ENCODE peak calls at places on chromosome 19, in eight cellular contexts. T is OCI-LY7; W is CD4-positive, alpha-beta T cell; H is right atrium auricular region; J is colonic mucosa; O is GM23248; S is CD8-positive, alpha-beta T cell; E is right lobe of liver. Y is an unnamed sample.

GRCh38 chr19:33503791-33504444 is 17.7 kb downstream of the PEPD start:
- DNase-seq in J (no peak), E (no peak), T (no peak), S (no peak), W (no peak), O (no peak), H (no peak), Y (no peak)

GRCh38 chr19:48629599-48630288 is 7.4 kb downstream of the DBP start:
- DNase-seq in T (no peak), J (peak), S (no peak), H (peak), E (peak), O (peak), W (no peak), Y (no peak)

GRCh38 chr19:45954132-45954531 is 19.5 kb downstream of the NOVA2 start:
- DNase-seq in O (no peak), S (no peak), T (no peak), E (no peak), H (no peak), W (no peak), J (no peak), Y (no peak)

GRCh38 chr19:4533835-4534424 is 1.1 kb downstream of the PLIN5 start:
- DNase-seq in J (no peak), E (no peak), H (no peak), W (no peak), O (no peak), S (no peak), T (no peak), Y (no peak)

GRCh38 chr19:13995878-13996765 is 10.0 kb downstream of the RFX1 start:
- DNase-seq in O (no peak), J (no peak), H (no peak), S (no peak), W (no peak), E (no peak), T (no peak), Y (no peak)

GRCh38 chr19:9306443-9306842 is 3.2 kb downstream of the ZNF699 start:
- DNase-seq in H (no peak), J (no peak), T (no peak), E (no peak), W (no peak), S (no peak), O (peak), Y (no peak)

GRCh38 chr19:31408460-31409124 is 59.4 kb upstream of the TSHZ3 start:
- DNase-seq in S (no peak), O (peak), H (peak), E (no peak), W (no peak), T (no peak), J (no peak), Y (no peak)

GRCh38 chr19:48842744-48843162 is 6.5 kb upstream of the HSD17B14 start:
- DNase-seq in O (peak), T (peak), S (peak), W (peak), H (no peak), E (no peak), J (peak), Y (peak)

GRCh38 chr19:44192127-44192526 is 20.2 kb upstream of the ZNF227 start:
- DNase-seq in E (no peak), H (no peak), S (no peak), W (no peak), T (no peak), O (no peak), J (no peak), Y (no peak)

GRCh38 chr19:10420444-10421239 is at the start of gene PDE4A:
- DNase-seq in O (peak), J (no peak), W (no peak), H (no peak), E (no peak), T (peak), S (no peak), Y (no peak)

GRCh38 chr19:2724148-2724557 is 3.0 kb upstream of the DIRAS1 start:
- DNase-seq in J (no peak), E (no peak), T (no peak), S (no peak), O (no peak), H (no peak), W (no peak), Y (no peak)
- H3K27ac ChIP-seq in J (no peak), E (no peak), T (no peak), S (no peak), O (no peak), H (peak), W (no peak), Y (no peak)

DNA sequence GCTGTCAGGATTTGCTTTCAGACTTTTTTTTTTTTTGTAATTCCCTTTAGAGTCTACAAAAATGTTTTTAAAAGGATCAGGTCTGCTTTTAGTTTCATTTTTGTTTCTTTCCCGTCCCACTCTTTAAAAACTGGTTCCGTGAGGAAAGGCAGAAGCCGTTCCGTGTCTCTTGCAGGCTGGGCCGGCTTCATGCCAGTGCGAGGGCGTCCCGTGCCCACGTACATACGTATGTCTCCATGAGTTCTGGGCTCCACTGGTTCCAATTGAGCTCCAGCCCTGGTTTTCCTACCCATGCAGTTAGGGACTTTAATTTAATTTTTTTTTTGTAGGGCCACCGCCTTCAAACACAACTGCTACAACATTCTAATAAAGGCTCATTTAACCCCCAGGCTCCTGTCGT is 8.8 kb downstream of the TSSK6 start:
- DNase-seq in O (no peak), W (no peak), J (no peak), H (no peak), E (no peak), S (no peak), T (no peak), Y (no peak)
- H3K27ac ChIP-seq in O (no peak), W (no peak), J (no peak), H (no peak), E (no peak), S (no peak), T (no peak), Y (no peak)

GRCh38 chr19:6802336-6803035 is 30.0 kb downstream of the VAV1 start:
- DNase-seq in S (peak), J (peak), H (peak), O (no peak), W (peak), T (peak), E (peak), Y (peak)
- H3K27ac ChIP-seq in S (peak), J (peak), H (no peak), O (no peak), W (peak), T (peak), E (no peak), Y (no peak)

GRCh38 chr19:6528544-6529121 is 2.2 kb upstream of the TNFSF9 start:
- DNase-seq in S (no peak), T (peak), E (no peak), W (no peak), O (peak), J (peak), H (peak), Y (peak)

GRCh38 chr19:6531163-6531955 is 533 bp downstream of the TNFSF9 start:
- DNase-seq in J (no peak), W (no peak), T (no peak), O (no peak), E (no peak), H (no peak), S (no peak), Y (no peak)

GRCh38 chr19:6529351-6529750 is 1.5 kb upstream of the TNFSF9 start:
- DNase-seq in E (no peak), T (no peak), H (no peak), S (no peak), W (no peak), O (no peak), J (no peak), Y (no peak)

GRCh38 chr19:6530385-6531162 is at the start of gene TNFSF9:
- DNase-seq in T (peak), H (peak), W (peak), O (peak), E (peak), S (peak), J (peak), Y (peak)

GRCh38 chr19:6529937-6530384 is 865 bp upstream of the TNFSF9 start:
- DNase-seq in S (no peak), W (no peak), O (no peak), J (no peak), T (no peak), H (no peak), E (no peak), Y (no peak)
- H3K27ac ChIP-seq in S (no peak), W (no peak), O (peak), J (no peak), T (peak), H (no peak), E (no peak), Y (peak)

DNA sequence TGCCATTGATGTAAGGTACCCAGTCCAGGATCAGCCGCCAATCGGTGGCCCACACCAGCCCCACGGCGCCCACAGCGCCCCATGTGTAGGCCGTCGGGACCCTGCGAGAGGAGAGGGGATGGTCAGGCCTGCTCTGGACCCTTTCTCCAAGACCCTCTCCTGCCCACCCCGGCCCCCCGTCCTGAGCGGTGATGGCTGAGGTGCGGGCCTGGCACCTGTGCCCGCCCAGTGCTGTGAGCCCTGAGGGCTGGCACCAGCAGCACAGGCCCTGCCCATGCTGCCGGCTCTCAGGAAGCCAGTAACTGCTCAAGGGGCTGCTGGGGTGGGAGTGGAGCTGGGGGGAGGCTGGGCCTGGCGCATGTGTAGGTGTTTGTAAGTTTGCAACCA is 5.8 kb downstream of the UQCR11 start:
- DNase-seq in O (no peak), E (no peak), H (no peak), S (no peak), T (no peak), W (no peak), J (no peak), Y (no peak)
- H3K27ac ChIP-seq in O (no peak), E (no peak), H (no peak), S (no peak), T (no peak), W (no peak), J (no peak), Y (no peak)

DNA sequence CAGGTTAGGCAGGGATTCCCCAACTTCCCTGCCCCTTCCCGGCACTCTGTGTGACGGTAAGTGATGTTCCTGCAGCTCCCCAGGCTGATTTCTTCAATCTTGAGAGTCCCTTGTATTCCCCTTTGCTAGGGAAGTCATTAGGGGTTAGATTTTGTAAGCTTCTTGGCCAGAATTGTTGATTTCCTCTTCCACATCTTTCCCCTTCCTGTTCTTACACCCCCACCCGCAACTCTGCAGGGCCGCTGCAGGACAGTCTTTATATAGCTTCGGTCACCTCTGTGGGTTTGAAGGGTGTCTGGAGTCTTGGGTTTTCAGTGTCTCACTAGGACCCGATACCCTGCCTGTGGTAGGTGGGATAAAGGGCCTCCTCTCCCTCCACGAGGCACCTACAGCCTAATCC is 10.6 kb upstream of the ADGRE1 start:
- DNase-seq in T (no peak), J (no peak), S (no peak), E (no peak), H (no peak), W (no peak), O (no peak), Y (no peak)
- H3K27ac ChIP-seq in T (no peak), J (no peak), S (no peak), E (no peak), H (no peak), W (no peak), O (no peak), Y (no peak)

GRCh38 chr19:781800-782194 is 15.5 kb upstream of the PTBP1 start:
- DNase-seq in H (no peak), T (no peak), S (no peak), W (no peak), E (no peak), O (no peak), J (no peak), Y (no peak)
- H3K27ac ChIP-seq in H (no peak), T (no peak), S (no peak), W (no peak), E (peak), O (no peak), J (no peak), Y (no peak)

Y was measured in substantia nigra.